ENCODE peak calls at places on chromosomes 5 and 9, in four cellular contexts. Z is RWPE1, P is body of pancreas, V is amniotic stem cell. G is an unnamed sample.

GRCh38 chr5:1644810-1645571 is 121.2 kb upstream of the LPCAT1 start:
- DNase-seq in Z (peak), V (peak), P (peak), G (peak)

GRCh38 chr5:180602481-180603075 is 11.3 kb upstream of the SCGB3A1 start:
- DNase-seq in V (no peak), P (no peak), Z (no peak), G (no peak)

GRCh38 chr9:92737611-92738299 is 26.9 kb downstream of the BICD2 start:
- DNase-seq in V (no peak), P (peak), Z (no peak), G (no peak)

GRCh38 chr9:131402073-131402472 is 8.2 kb downstream of the PRRC2B start:
- DNase-seq in V (no peak), Z (no peak), P (no peak), G (no peak)

GRCh38 chr5:56496581-56497063 is 263.5 kb upstream of the ANKRD55 start:
- DNase-seq in Z (no peak), P (no peak), V (no peak), G (no peak)

GRCh38 chr9:112554516-112554915 is 67.9 kb downstream of the KIAA1958 start:
- DNase-seq in P (no peak), V (peak), Z (no peak), G (no peak)

GRCh38 chr9:7536310-7536939 is 263.2 kb downstream of the DMAC1 start:
- DNase-seq in V (no peak), P (peak), Z (no peak), G (peak)

GRCh38 chr5:82749453-82749852 is 327.7 kb downstream of the TMEM167A start:
- DNase-seq in V (no peak), P (no peak), Z (no peak), G (no peak)

GRCh38 chr5:148397968-148398595 is 14.3 kb downstream of the FBXO38 start:
- DNase-seq in Z (peak), V (no peak), P (peak), G (no peak)

GRCh38 chr5:96936431-96937221 is 746 bp downstream of the LNPEP start:
- DNase-seq in Z (peak), P (peak), V (no peak), G (no peak)

GRCh38 chr5:74042559-74043357 is 416.8 kb downstream of the ARHGEF28 start:
- DNase-seq in V (peak), Z (peak), P (no peak), G (no peak)